ENCODE peak calls at places on chromosome 14, in seven cellular contexts. E is HCT116, B is sigmoid colon, U is endothelial cell of umbilical vein, W is suprapubic skin, C is stomach, Y is prostate gland. S is an unnamed sample.

GRCh38 chr14:76250345-76250744 is 98.6 kb downstream of the GPATCH2L start:
- DNase-seq in E (no peak), B (no peak), U (no peak), W (no peak), C (no peak), Y (no peak), S (no peak)

GRCh38 chr14:26606729-26607128 is 8.9 kb upstream of the NOVA1 start:
- DNase-seq in E (no peak), B (no peak), U (no peak), W (no peak), C (no peak), Y (no peak), S (no peak)

GRCh38 chr14:72311116-72311515 is 378.9 kb downstream of the RGS6 start:
- DNase-seq in E (no peak), B (no peak), U (no peak), W (no peak), C (no peak), Y (no peak), S (no peak)

GRCh38 chr14:51293149-51293925 is 53.3 kb downstream of the TMX1 start:
- DNase-seq in E (no peak), B (peak; percentile 74), U (peak; percentile 16), W (peak; percentile 66), C (no peak), Y (no peak), S (peak; percentile 92)

GRCh38 chr14:95681153-95681552 is 5.1 kb upstream of the TCL1B start:
- DNase-seq in E (no peak), B (no peak), U (no peak), W (no peak), C (no peak), Y (no peak), S (no peak)

GRCh38 chr14:30770376-30770775 is 104.0 kb upstream of the COCH start:
- DNase-seq in E (no peak), B (no peak), U (no peak), W (no peak), C (no peak), Y (no peak), S (no peak)

GRCh38 chr14:69845050-69845581 is 34.1 kb upstream of the SMOC1 start:
- DNase-seq in E (no peak), B (no peak), U (no peak), W (no peak), C (no peak), Y (no peak), S (no peak)

GRCh38 chr14:105484069-105484996 is 2.4 kb upstream of the CRIP1 start:
- DNase-seq in E (no peak), B (no peak), U (peak; percentile 28), W (peak; percentile 95), C (no peak), Y (no peak), S (no peak)

GRCh38 chr14:67360469-67361206 is 510 bp downstream of the EIF2S1 start:
- DNase-seq in E (no peak), B (no peak), U (no peak), W (no peak), C (no peak), Y (no peak), S (no peak)
- TF ChIP-seq POLR2A in E (no peak), B (no peak), U (peak; percentile 46), W (no peak), C (no peak), Y (no peak), S (no peak)

GRCh38 chr14:33363687-33364086 is 425.0 kb downstream of the NPAS3 start:
- DNase-seq in E (no peak), B (no peak), U (no peak), W (no peak), C (no peak), Y (no peak), S (no peak)
- TF ChIP-seq POLR2AphosphoS5 in E (no peak), B (no peak), U (no peak), W (no peak), C (no peak), Y (no peak), S (no peak)

GRCh38 chr14:102875652-102876051 is 46.8 kb upstream of the AMN start:
- DNase-seq in E (no peak), B (no peak), U (peak; percentile 38), W (no peak), C (no peak), Y (no peak), S (no peak)
- TF ChIP-seq CTCF in E (no peak), B (no peak), U (no peak), W (no peak), C (no peak), Y (no peak), S (no peak)

GRCh38 chr14:99603965-99604765 is at the start of gene CCDC85C:
- DNase-seq in E (peak; percentile 85), B (peak; percentile 98), U (peak; percentile 92), W (peak; percentile 91), C (peak; percentile 97), Y (peak; percentile 94), S (peak; percentile 97)
- TF ChIP-seq POLR2A in E (no peak), B (no peak), U (peak; percentile 48), W (no peak), C (no peak), Y (peak; percentile 81), S (no peak)

GRCh38 chr14:54735424-54735823 is 167.2 kb downstream of the GCH1 start:
- DNase-seq in E (no peak), B (no peak), U (no peak), W (no peak), C (no peak), Y (no peak), S (no peak)
- TF ChIP-seq POLR2AphosphoS5 in E (no peak), B (no peak), U (no peak), W (no peak), C (no peak), Y (no peak), S (no peak)

DNA sequence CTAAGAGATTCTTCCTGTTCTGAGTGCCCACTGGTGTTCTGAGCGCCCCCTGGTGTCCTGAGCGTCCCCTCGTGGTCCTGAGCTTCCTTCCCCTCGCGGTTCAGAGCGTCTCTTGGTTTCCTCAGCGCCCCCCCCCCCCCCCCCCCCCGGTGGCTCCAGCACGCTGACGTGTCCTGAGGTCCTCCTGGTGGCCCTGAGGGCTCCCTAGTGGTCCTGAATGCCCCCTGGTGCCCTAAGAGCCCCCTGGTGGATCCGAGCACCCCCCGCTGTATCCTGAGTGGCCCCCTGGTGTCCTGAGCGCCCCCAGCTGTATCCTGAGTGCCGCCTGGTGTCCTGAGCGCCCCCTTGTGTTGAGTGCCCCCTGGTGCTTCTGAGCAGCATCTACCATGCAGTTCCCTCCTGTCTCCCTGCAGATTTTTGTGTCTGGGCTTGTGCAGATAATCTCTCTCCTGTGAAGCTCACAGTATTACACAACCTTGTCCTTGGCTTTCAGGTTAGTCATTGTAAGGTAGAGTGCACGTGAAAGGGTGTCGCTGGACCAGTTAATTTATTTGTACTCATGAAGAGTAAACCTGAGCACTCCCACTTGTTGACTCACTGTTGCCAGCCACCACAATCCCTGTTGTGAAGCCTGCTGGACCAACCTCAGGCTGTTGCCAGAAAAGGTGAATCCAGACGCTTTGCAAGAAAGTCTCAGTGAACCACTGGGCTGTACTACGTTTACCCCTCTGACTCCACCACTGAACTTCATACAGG is 1168.4 kb downstream of the TMEM121 start:
- DNase-seq in E (no peak), B (no peak), U (no peak), W (no peak), C (no peak), Y (no peak), S (no peak)
- TF ChIP-seq CTCF in E (no peak), B (no peak), U (no peak), W (no peak), C (no peak), Y (no peak), S (no peak)

GRCh38 chr14:103336191-103336590 is 2.2 kb downstream of the EIF5 start:
- DNase-seq in E (no peak), B (no peak), U (no peak), W (peak; percentile 50), C (no peak), Y (no peak), S (no peak)

GRCh38 chr14:103339561-103339960 is 5.5 kb downstream of the EIF5 start:
- DNase-seq in E (no peak), B (no peak), U (no peak), W (no peak), C (no peak), Y (no peak), S (no peak)

GRCh38 chr14:103334644-103335603 is 887 bp downstream of the EIF5 start:
- DNase-seq in E (no peak), B (peak; percentile 83), U (peak; percentile 76), W (peak; percentile 87), C (peak; percentile 76), Y (peak; percentile 55), S (peak; percentile 93)

GRCh38 chr14:103340480-103341212 is 6.6 kb downstream of the EIF5 start:
- DNase-seq in E (no peak), B (no peak), U (no peak), W (no peak), C (no peak), Y (no peak), S (no peak)

DNA sequence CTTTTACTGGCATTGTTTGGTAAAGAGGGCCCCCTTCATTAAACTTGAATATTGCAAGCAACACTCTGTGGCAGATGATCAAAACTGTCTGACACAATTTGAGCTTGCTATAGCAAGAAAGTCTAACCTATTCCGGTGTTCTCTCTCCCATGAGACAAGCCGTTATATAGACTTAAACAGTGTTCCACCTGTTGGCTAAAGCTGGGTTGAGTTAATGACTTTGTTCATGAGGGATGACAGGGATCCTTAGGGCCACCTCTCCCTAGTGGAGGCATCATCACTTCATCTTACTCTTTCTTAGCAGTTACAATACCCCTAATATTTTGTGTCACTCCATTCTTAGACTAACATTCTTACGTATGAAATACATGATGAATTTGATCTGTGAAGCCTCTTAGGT is 3.8 kb downstream of the EIF5 start:
- DNase-seq in E (no peak), B (no peak), U (no peak), W (no peak), C (no peak), Y (no peak), S (no peak)
- TF ChIP-seq POLR2A in E (no peak), B (no peak), U (no peak), W (no peak), C (no peak), Y (no peak), S (no peak)

GRCh38 chr14:22487941-22488340 is 101.1 kb downstream of the DAD1 start:
- DNase-seq in E (no peak), B (no peak), U (no peak), W (no peak), C (no peak), Y (no peak), S (no peak)
- TF ChIP-seq POLR2AphosphoS5 in E (no peak), B (no peak), U (no peak), W (no peak), C (no peak), Y (no peak), S (no peak)